ENCODE peak calls at places on chromosomes 3 and 15, in seven cellular contexts. F, I, P, E, M, Q and W are unnamed samples.
A peak's percentile ranks its signal among the peaks of the same experiment; 100 is the strongest.

GRCh38 chr3:13563911-13564310 is 15.0 kb downstream of the FBLN2 start:
- DNase-seq in I (no peak), Q (no peak), P (no peak), E (no peak), F (no peak), M (no peak), W (no peak)

GRCh38 chr3:8278448-8278847 is 223.2 kb upstream of the LMCD1 start:
- DNase-seq in F (no peak), I (no peak), M (no peak), P (no peak), E (no peak), Q (no peak), W (no peak)

GRCh38 chr15:61467823-61468222 is 238.7 kb upstream of the RORA start:
- DNase-seq in E (no peak), P (no peak), I (no peak), Q (no peak), M (no peak), F (no peak), W (no peak)

GRCh38 chr15:99155961-99156443 is 51.1 kb downstream of the SYNM start:
- DNase-seq in M (no peak), Q (no peak), F (no peak), P (peak; percentile 65), E (peak; percentile 25), I (no peak), W (no peak)

GRCh38 chr3:20574746-20575145 is 388.7 kb upstream of the SGO1 start:
- DNase-seq in E (no peak), I (no peak), Q (no peak), M (no peak), F (no peak), P (peak; percentile 81), W (no peak)

GRCh38 chr15:42845581-42845980 is 75.0 kb downstream of the TTBK2 start:
- DNase-seq in I (no peak), Q (no peak), M (no peak), F (no peak), E (no peak), P (peak; percentile 31), W (no peak)

GRCh38 chr3:153166206-153166605 is 4.2 kb downstream of the RAP2B start:
- DNase-seq in P (peak; percentile 33), E (no peak), F (no peak), M (no peak), Q (no peak), I (no peak), W (no peak)

GRCh38 chr3:52281980-52282801 is 3.7 kb upstream of the WDR82 start:
- DNase-seq in M (no peak), F (no peak), P (no peak), E (no peak), I (no peak), Q (no peak), W (no peak)

GRCh38 chr3:136535906-136536305 is 216.3 kb downstream of the STAG1 start:
- DNase-seq in E (no peak), I (no peak), M (no peak), Q (no peak), F (no peak), P (peak; percentile 78), W (no peak)

GRCh38 chr15:98504998-98505397 is 143.3 kb upstream of the IGF1R start:
- DNase-seq in Q (no peak), I (no peak), E (no peak), F (no peak), P (no peak), M (no peak), W (no peak)

GRCh38 chr3:89375451-89375850 is 268.0 kb downstream of the EPHA3 start:
- DNase-seq in P (no peak), Q (no peak), E (no peak), F (no peak), I (no peak), M (no peak), W (no peak)

GRCh38 chr3:72446406-72447058 is 401.7 kb downstream of the SHQ1 start:
- DNase-seq in I (peak; percentile 84), P (peak; percentile 18), Q (no peak), F (no peak), E (peak; percentile 17), M (no peak), W (no peak)

GRCh38 chr3:192850501-192850981 is 67.1 kb downstream of the MB21D2 start:
- DNase-seq in M (no peak), I (no peak), F (peak; percentile 88), P (peak; percentile 86), Q (no peak), E (no peak), W (no peak)

GRCh38 chr3:115227461-115227860 is 80.4 kb upstream of the ZBTB20 start:
- DNase-seq in E (no peak), F (no peak), Q (no peak), P (no peak), M (no peak), I (no peak), W (no peak)

GRCh38 chr3:180789774-180790173 is 110.5 kb upstream of the CCDC39 start:
- DNase-seq in M (no peak), P (no peak), I (no peak), E (no peak), Q (no peak), F (no peak), W (no peak)

GRCh38 chr15:78709263-78709882 is 68.4 kb upstream of the CHRNB4 start:
- DNase-seq in Q (peak; percentile 90), I (peak; percentile 86), F (peak; percentile 80), M (peak; percentile 79), P (peak; percentile 7), E (peak; percentile 33), W (peak; percentile 76)

GRCh38 chr15:70236306-70237103 is 138.8 kb upstream of the TLE3 start:
- DNase-seq in P (peak; percentile 81), Q (no peak), I (no peak), F (no peak), M (peak; percentile 29), E (no peak), W (no peak)

DNA sequence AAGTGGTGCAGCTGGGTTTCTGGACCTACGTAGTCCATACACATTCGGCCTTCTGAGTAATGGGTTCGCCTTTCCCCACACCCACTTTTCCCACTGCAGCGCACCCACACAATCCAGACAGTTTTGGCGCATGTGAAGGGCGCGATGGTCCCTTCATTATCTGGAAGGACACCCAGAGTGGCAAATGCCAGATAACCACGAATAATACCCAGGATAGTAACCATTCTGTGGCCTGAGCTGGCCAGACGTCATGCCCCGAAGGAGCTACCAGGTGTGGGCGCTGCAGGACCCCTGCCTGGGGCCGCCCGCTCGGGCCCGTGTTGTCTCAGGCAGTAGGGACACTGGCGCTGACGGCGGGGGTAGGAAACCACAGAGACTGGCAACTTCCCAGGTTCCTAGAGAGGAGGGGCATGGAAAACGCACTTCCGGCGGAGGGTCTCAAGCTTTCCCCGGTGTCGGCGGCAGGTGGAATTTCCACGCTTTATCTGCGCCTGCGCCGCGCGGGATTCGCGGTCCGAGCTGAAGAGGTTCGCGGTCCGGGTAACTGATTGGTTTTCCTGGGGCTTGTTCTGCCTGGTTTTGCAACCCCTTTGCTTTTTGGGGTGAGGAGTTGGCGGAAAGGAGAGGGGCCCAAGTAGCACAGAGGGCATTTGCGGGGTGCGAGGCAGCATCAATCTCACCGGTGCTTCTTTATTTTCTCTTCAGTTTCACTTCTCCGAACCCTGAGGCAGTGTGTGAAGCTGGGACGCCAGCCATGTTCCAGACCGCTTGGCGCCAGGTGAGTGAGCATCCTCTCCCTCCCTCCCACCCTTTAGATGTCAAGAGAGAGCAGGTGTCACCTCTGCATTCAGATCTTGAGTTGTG is at the start of gene ZNF620:
- DNase-seq in Q (peak; percentile 92), I (peak; percentile 81), F (peak; percentile 82), P (peak; percentile 54), M (peak; percentile 85), E (peak; percentile 67), W (peak; percentile 88)
- TF ChIP-seq POLR2A in Q (peak; percentile 78), I (peak; percentile 23), F (peak; percentile 35), P (peak; percentile 25), M (peak; percentile 79), E (peak; percentile 23), W (no peak)

GRCh38 chr3:16426665-16427064 is 86.8 kb downstream of the RFTN1 start:
- DNase-seq in M (no peak), Q (no peak), I (no peak), P (no peak), E (no peak), F (no peak), W (no peak)
- H3K36me3 ChIP-seq in M (no peaks in the 10 kb centered on the region), Q (no peaks in the 10 kb centered on the region), I (no peaks in the 10 kb centered on the region), P (peaks cover 7% of the 10 kb centered on the region), E (no peaks in the 10 kb centered on the region), F (no peaks in the 10 kb centered on the region), W (peaks cover under 1% of the 10 kb centered on the region)

DNA sequence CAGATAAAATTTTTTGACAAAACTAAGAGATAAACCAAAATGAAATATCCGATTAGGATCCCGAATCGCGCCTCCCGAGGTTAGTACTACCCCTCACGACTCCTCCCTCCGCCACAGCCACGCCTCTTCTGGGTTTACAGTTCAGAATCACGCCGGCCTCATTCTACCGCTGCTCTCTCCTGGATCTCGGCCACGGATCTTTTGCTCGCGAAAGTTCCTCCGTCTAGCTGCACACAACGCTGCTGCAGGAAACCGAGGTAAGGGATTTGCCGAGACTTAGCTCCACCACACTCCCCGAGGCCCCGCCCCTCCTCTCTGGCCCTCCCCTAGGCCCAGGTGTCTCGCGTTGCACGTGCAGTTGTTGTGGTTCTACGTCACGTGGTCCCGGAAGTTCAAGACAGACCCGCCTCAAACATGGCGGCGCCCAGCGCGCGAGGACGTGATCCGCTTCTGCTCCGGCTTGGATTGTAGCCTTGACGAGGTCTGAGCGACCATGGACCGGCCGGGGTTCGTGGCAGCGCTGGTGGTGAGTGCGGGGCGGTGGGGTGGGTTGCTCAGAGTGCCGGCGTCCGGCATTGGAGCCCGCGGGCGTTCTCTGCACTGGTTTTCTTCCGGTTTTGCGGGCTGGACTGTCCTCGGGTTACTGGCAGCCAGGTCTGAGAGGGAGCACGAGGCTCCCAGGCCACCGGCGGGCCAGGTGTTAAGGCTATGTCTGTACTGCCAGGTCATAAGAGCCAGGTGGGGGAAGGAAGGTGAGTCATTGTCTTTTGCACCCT is at the start of gene SLC25A26:
- DNase-seq in I (peak; percentile 96), P (peak; percentile 95), Q (peak; percentile 98), E (peak; percentile 97), F (peak; percentile 98), M (peak; percentile 98), W (peak; percentile 95)
- TF ChIP-seq POLR2A in I (peak; percentile 47), P (peak; percentile 89), Q (peak; percentile 73), E (peak; percentile 36), F (peak; percentile 51), M (peak; percentile 60), W (no peak)

DNA sequence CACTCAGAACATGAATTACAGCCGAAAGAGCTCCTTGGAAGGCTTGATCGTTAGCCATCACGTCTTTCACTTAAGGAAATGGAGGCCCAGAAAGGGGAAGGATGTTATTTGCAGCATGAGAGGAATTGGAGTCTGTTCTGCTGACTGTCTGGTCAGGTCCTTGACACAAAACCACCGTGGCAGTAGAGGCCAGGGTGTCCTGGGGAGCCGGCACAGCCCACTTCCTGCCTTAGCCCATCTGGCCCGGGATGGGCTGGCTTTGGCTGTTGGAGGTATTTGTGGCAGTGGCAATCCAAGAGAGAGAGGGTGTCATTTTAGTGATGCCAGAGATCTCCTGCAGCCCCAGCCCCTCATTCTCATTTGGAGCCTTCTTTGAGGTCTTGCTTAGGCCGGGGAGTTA is 37.4 kb downstream of the ST6GAL1 start:
- DNase-seq in F (no peak), M (no peak), Q (peak; percentile 61), I (no peak), P (no peak), E (no peak), W (peak; percentile 53)
- H3K36me3 ChIP-seq in F (no peaks in the 10 kb centered on the region), M (no peaks in the 10 kb centered on the region), Q (no peaks in the 10 kb centered on the region), I (no peaks in the 10 kb centered on the region), P (no peaks in the 10 kb centered on the region), E (no peaks in the 10 kb centered on the region), W (peaks cover 12% of the 10 kb centered on the region)